ENCODE peak calls at places on chromosomes 6 and 20, in six cellular contexts. K, D, B, S, Z and C are unnamed samples. For H3K4me1, the result is how much of the 10 kb centered on the place peaks cover.

GRCh38 chr20:51678041-51678697 is 90.0 kb downstream of the ATP9A start:
- ATAC-seq in S (peak), Z (peak), K (no peak), B (peak), D (peak), C (no peak)

GRCh38 chr20:5784735-5785134 is 34.5 kb downstream of the SHLD1 start:
- ATAC-seq in D (no peak), Z (peak), B (no peak), S (no peak), K (no peak), C (no peak)

GRCh38 chr6:42471714-42472113 is 20.0 kb upstream of the TRERF1 start:
- ATAC-seq in K (no peak), Z (no peak), D (no peak), B (no peak), S (no peak), C (no peak)

GRCh38 chr6:159059099-159059498 is 14.3 kb upstream of the TAGAP start:
- ATAC-seq in B (no peak), K (peak), S (no peak), D (no peak), Z (no peak), C (no peak)

GRCh38 chr6:120405947-120406346 is 928.3 kb downstream of the TBC1D32 start:
- ATAC-seq in S (peak), D (no peak), Z (no peak), B (no peak), K (no peak), C (no peak)

GRCh38 chr20:55790178-55790577 is 215.1 kb downstream of the CBLN4 start:
- ATAC-seq in K (no peak), B (no peak), S (no peak), D (no peak), Z (no peak), C (no peak)

GRCh38 chr20:2172305-2173175 is 70.9 kb downstream of the STK35 start:
- ATAC-seq in Z (peak), D (peak), S (peak), B (peak), K (peak), C (peak)

GRCh38 chr6:12355354-12355753 is 65.2 kb downstream of the EDN1 start:
- ATAC-seq in K (peak), S (no peak), B (no peak), D (no peak), Z (no peak), C (no peak)

GRCh38 chr6:109242923-109243322 is 139.3 kb downstream of the CD164 start:
- ATAC-seq in B (no peak), S (no peak), Z (no peak), K (no peak), D (no peak), C (no peak)

GRCh38 chr6:155582016-155582991 is 126.7 kb upstream of the NOX3 start:
- ATAC-seq in S (no peak), Z (no peak), K (no peak), D (no peak), B (no peak), C (no peak)

GRCh38 chr6:4401408-4402367 is 266.3 kb upstream of the ECI2 start:
- ATAC-seq in D (no peak), Z (no peak), K (no peak), S (no peak), B (peak), C (peak)

GRCh38 chr6:42923656-42924055 is 5.6 kb upstream of the CNPY3 start:
- ATAC-seq in K (no peak), S (no peak), D (peak), Z (peak), B (no peak), C (peak)

GRCh38 chr6:55405474-55406220 is 78.4 kb downstream of the GFRAL start:
- ATAC-seq in Z (no peak), S (no peak), B (no peak), K (no peak), D (no peak), C (no peak)

GRCh38 chr6:33427585-33428218 is 7.8 kb downstream of the SYNGAP1 start:
- ATAC-seq in K (no peak), Z (no peak), B (peak), D (no peak), S (no peak), C (no peak)

GRCh38 chr6:145044606-145045275 is 690.6 kb downstream of the EPM2A start:
- ATAC-seq in Z (no peak), S (peak), D (peak), B (no peak), K (no peak), C (no peak)

GRCh38 chr6:21341910-21342309 is 251.6 kb upstream of the SOX4 start:
- ATAC-seq in S (no peak), B (no peak), K (no peak), Z (no peak), D (peak), C (no peak)

DNA sequence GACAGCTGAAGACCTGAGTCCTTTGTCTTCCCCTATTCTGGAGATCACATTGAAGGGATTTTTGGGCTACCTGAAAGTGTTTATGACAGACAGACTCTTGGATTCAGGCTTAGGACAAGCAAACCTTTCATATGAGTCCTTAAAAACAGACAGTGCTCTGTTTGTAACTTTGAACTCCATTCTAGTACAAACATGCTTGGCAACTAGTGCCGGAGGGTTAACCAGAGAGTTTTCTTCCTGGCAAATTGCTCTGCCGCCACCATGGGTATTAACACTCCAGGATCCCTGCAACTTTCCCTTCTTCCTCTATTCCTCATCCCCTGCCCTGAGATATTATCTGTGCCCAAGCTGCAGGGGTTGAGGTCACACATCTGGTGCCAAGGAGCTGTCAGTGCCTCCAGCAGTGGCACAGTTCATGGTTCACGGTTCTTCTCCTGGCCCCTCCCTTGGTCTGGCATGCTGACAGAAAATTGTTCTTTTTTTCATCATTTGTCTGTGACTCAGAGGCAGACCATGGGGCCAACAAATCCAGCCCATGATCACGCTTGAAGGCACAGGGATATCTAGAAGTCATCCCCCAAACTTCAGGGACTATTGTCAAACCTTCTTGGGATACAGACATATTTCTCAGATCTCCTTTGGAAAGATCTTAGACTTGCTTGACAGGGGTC is 77.6 kb downstream of the ATXN1 start:
- ATAC-seq in D (peak), Z (no peak), B (peak), S (peak), K (peak), C (peak)
- TF ChIP-seq EP300 in D (no peak), Z (no peak), B (peak), S (peak), K (no peak), C (no peak)

DNA sequence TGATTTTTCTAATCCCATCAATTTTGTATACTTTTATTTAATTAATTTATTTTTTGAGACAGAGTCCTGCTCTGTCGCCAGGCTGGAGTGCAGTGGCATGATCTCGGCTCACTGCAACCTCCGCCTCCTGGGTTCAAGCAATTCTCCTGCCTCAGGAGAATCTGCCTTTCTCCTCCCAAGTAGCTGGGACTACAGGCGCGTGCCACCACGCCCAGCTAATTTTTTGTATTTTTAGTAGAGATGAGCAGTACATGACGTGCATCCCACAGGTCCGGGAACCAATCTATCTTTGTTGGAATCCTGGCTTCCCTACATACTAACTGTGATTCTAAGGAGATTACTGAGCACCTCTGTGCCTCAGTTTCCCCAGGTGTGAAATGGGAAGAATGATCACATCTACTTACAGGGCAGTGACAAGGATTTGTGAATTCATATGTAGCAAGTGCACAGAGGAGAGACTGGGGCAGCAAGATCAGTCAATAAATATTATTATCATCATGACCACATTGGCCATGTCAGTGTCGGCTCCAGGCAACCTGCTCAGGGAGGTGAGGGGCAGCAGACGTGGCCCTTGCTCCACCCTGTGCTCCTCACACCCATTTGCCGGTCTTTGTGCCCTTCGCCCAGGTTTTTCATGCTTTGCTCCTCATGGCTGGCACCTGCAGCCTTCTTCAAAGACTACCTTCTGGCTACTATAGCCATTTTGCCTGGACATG is 22.1 kb downstream of the CYP24A1 start:
- ATAC-seq in Z (no peak), S (no peak), D (no peak), K (no peak), B (peak), C (no peak)
- TF ChIP-seq CTCF in Z (no peak), S (no peak), D (no peak), K (no peak), B (no peak), C (no peak)

GRCh38 chr6:156638581-156638980 is 138.6 kb upstream of the ARID1B start:
- ATAC-seq in B (no peak), K (no peak), D (no peak), Z (no peak), S (no peak), C (no peak)

GRCh38 chr6:156630613-156631302 is 146.4 kb upstream of the ARID1B start:
- ATAC-seq in K (no peak), B (no peak), Z (no peak), S (peak), D (peak), C (no peak)

GRCh38 chr6:156634971-156635371 is 142.2 kb upstream of the ARID1B start:
- ATAC-seq in S (no peak), Z (no peak), D (no peak), K (no peak), B (no peak), C (no peak)

GRCh38 chr6:156633291-156633690 is 143.9 kb upstream of the ARID1B start:
- ATAC-seq in Z (no peak), S (no peak), B (no peak), K (no peak), D (no peak), C (no peak)

DNA sequence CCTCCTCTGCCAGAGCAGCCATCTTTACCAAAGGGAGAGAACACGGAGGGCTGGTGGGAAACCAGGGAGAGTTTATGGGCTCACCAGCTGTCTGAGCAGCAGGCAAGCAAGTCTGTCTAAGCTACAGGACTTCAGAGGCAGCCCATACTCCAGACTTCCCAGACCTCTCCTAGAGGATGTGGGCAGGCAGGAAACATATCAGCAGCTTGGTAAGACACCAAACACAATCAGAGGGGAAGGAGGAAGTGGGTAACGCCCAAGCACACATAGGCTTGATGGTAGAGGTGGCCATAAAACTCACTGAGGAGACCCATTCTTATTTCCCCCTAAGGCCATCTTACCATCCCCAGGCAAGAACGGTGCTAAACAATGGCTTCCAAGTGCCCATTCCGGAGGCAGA is 143.1 kb upstream of the ARID1B start:
- ATAC-seq in S (no peak), K (no peak), D (no peak), B (no peak), Z (peak), C (no peak)
- H3K4me1 ChIP-seq in S (under half), K (under half), D (under half), B (under half), Z (under half), C (under half)

GRCh38 chr6:163427498-163428254 is 13.2 kb downstream of the QKI start:
- ATAC-seq in S (peak), Z (peak), K (peak), D (peak), B (peak), C (peak)
- TF ChIP-seq EP300 in S (no peak), Z (no peak), K (no peak), D (no peak), B (no peak), C (no peak)

GRCh38 chr20:40706977-40707582 is 18.0 kb upstream of the MAFB start:
- ATAC-seq in D (no peak), K (peak), Z (peak), B (peak), S (peak), C (no peak)
- TF ChIP-seq CTCF in D (peak), K (no peak), Z (peak), B (no peak), S (peak), C (no peak)

GRCh38 chr20:31681769-31682168 is 40.9 kb downstream of the BCL2L1 start:
- ATAC-seq in D (no peak), Z (no peak), K (no peak), S (peak), B (no peak), C (no peak)

GRCh38 chr20:31684153-31685003 is 38.3 kb downstream of the BCL2L1 start:
- ATAC-seq in S (peak), K (peak), D (no peak), Z (peak), B (no peak), C (no peak)

GRCh38 chr20:31682352-31682751 is 40.3 kb downstream of the BCL2L1 start:
- ATAC-seq in S (no peak), K (no peak), Z (no peak), B (no peak), D (no peak), C (no peak)

GRCh38 chr20:31681128-31681727 is 41.4 kb downstream of the BCL2L1 start:
- ATAC-seq in D (no peak), B (no peak), K (no peak), Z (no peak), S (no peak), C (no peak)

GRCh38 chr20:31682927-31683326 is 39.7 kb downstream of the BCL2L1 start:
- ATAC-seq in S (no peak), Z (no peak), D (no peak), B (no peak), K (no peak), C (no peak)
- H3K4me1 ChIP-seq in S (half or more), Z (half or more), D (half or more), B (half or more), K (under half), C (under half)

GRCh38 chr6:129894904-129895303 is 33.8 kb upstream of the TMEM244 start:
- ATAC-seq in B (no peak), K (no peak), S (no peak), Z (no peak), D (peak), C (no peak)

GRCh38 chr6:129893513-129894098 is 32.5 kb upstream of the TMEM244 start:
- ATAC-seq in D (no peak), K (peak), S (no peak), B (no peak), Z (peak), C (no peak)

GRCh38 chr6:129890164-129890563 is 29.0 kb upstream of the TMEM244 start:
- ATAC-seq in D (no peak), Z (peak), K (peak), B (no peak), S (no peak), C (no peak)

GRCh38 chr6:129890701-129891100 is 29.6 kb upstream of the TMEM244 start:
- ATAC-seq in B (no peak), D (no peak), S (peak), Z (peak), K (peak), C (no peak)

GRCh38 chr6:129895692-129896091 is 34.6 kb upstream of the TMEM244 start:
- ATAC-seq in D (peak), K (peak), B (no peak), S (no peak), Z (no peak), C (no peak)
- TF ChIP-seq EP300 in D (no peak), K (no peak), B (no peak), S (no peak), Z (no peak), C (no peak)

GRCh38 chr6:125303512-125303854 is 1.7 kb upstream of the HDDC2 start:
- ATAC-seq in D (no peak), S (no peak), B (no peak), K (no peak), Z (peak), C (no peak)

GRCh38 chr6:125302840-125303511 is 1.2 kb upstream of the HDDC2 start:
- ATAC-seq in S (no peak), B (no peak), Z (peak), K (no peak), D (no peak), C (no peak)

GRCh38 chr6:125301435-125302391 is at the start of gene HDDC2:
- ATAC-seq in B (peak), S (peak), D (peak), Z (peak), K (peak), C (peak)

GRCh38 chr6:125299257-125299656 is 2.5 kb downstream of the HDDC2 start:
- ATAC-seq in K (peak), D (no peak), Z (no peak), B (no peak), S (no peak), C (no peak)

GRCh38 chr6:125300992-125301434 is 754 bp downstream of the HDDC2 start:
- ATAC-seq in Z (no peak), S (no peak), B (peak), D (peak), K (peak), C (no peak)
- TF ChIP-seq CTCF in Z (no peak), S (no peak), B (no peak), D (no peak), K (no peak), C (no peak)

GRCh38 chr6:161200610-161201201 is 73.2 kb downstream of the AGPAT4 start:
- ATAC-seq in Z (peak), S (peak), B (no peak), K (no peak), D (no peak), C (no peak)
- H3K4me1 ChIP-seq in Z (under half), S (under half), B (under half), K (under half), D (under half), C (under half)

DNA sequence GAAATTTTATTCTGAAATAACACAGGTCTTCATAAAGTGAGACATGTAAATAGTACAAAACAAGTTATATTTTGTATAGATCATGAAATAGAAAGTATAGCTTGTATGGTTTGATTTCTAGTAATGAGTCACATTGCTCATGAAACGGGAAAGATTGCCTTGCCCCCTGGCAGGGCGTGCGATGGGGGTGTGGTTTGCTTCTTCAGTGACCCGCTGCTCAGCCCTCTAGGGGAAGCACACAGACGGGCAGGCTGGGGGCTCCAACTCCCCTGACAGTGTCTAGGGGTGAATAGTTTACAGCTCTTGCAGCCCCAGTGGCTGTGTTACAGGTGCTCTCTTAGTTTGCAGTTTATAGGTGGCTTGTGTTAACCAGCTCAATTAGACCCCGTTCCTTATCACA is 170.5 kb upstream of the RGS17 start:
- ATAC-seq in S (peak), D (no peak), Z (no peak), K (peak), B (no peak), C (no peak)
- TF ChIP-seq EP300 in S (no peak), D (no peak), Z (no peak), K (no peak), B (no peak), C (no peak)